ENCODE peak calls at places on chromosomes 7 and 10, in five cellular contexts. One of them, this sample, is unnamed.

GRCh38 chr10:93541402-93542357 is 24.8 kb upstream of the FFAR4 start:
- DNase-seq in activated CD4-positive, alpha-beta T cell treated with anti-CD3 and anti-CD28 coated beads for 48 hours: peak
- DNase-seq in left cardiac atrium: peak
- DNase-seq in GM04503: no peak
- DNase-seq in RWPE1: peak
- DNase-seq in this sample: peak

GRCh38 chr7:16564909-16565426 is 38.3 kb downstream of the LRRC72 start:
- DNase-seq in GM04503: no peak
- DNase-seq in activated CD4-positive, alpha-beta T cell treated with anti-CD3 and anti-CD28 coated beads for 48 hours: peak
- DNase-seq in left cardiac atrium: no peak
- DNase-seq in RWPE1: peak
- DNase-seq in this sample: peak

GRCh38 chr7:141588912-141589311 is 37.7 kb downstream of the AGK start:
- DNase-seq in GM04503: no peak
- DNase-seq in RWPE1: no peak
- DNase-seq in left cardiac atrium: no peak
- DNase-seq in activated CD4-positive, alpha-beta T cell treated with anti-CD3 and anti-CD28 coated beads for 48 hours: no peak
- DNase-seq in this sample: no peak

GRCh38 chr10:43252785-43253341 is 14.0 kb downstream of the RASGEF1A start:
- DNase-seq in GM04503: no peak
- DNase-seq in left cardiac atrium: peak
- DNase-seq in RWPE1: no peak
- DNase-seq in activated CD4-positive, alpha-beta T cell treated with anti-CD3 and anti-CD28 coated beads for 48 hours: no peak
- DNase-seq in this sample: no peak

GRCh38 chr7:80770675-80771081 is 132.2 kb downstream of the CD36 start:
- DNase-seq in left cardiac atrium: no peak
- DNase-seq in activated CD4-positive, alpha-beta T cell treated with anti-CD3 and anti-CD28 coated beads for 48 hours: no peak
- DNase-seq in GM04503: no peak
- DNase-seq in RWPE1: no peak
- DNase-seq in this sample: no peak

GRCh38 chr7:151351967-151352366 is 10.4 kb downstream of the NUB1 start:
- DNase-seq in activated CD4-positive, alpha-beta T cell treated with anti-CD3 and anti-CD28 coated beads for 48 hours: peak
- DNase-seq in left cardiac atrium: no peak
- DNase-seq in GM04503: no peak
- DNase-seq in RWPE1: no peak
- DNase-seq in this sample: no peak

GRCh38 chr10:36023939-36024338 is 381.8 kb upstream of the FZD8 start:
- DNase-seq in left cardiac atrium: peak
- DNase-seq in RWPE1: peak
- DNase-seq in GM04503: peak
- DNase-seq in activated CD4-positive, alpha-beta T cell treated with anti-CD3 and anti-CD28 coated beads for 48 hours: no peak
- DNase-seq in this sample: no peak

GRCh38 chr7:155407799-155408198 is 50.1 kb upstream of the EN2 start:
- DNase-seq in left cardiac atrium: no peak
- DNase-seq in RWPE1: no peak
- DNase-seq in activated CD4-positive, alpha-beta T cell treated with anti-CD3 and anti-CD28 coated beads for 48 hours: no peak
- DNase-seq in GM04503: no peak
- DNase-seq in this sample: no peak

GRCh38 chr10:97612386-97612785 is 20.9 kb downstream of the MORN4 start:
- DNase-seq in RWPE1: peak
- DNase-seq in GM04503: no peak
- DNase-seq in left cardiac atrium: no peak
- DNase-seq in activated CD4-positive, alpha-beta T cell treated with anti-CD3 and anti-CD28 coated beads for 48 hours: no peak
- DNase-seq in this sample: peak

GRCh38 chr7:132251327-132251659 is 325.0 kb downstream of the PLXNA4 start:
- DNase-seq in activated CD4-positive, alpha-beta T cell treated with anti-CD3 and anti-CD28 coated beads for 48 hours: no peak
- DNase-seq in RWPE1: peak
- DNase-seq in GM04503: no peak
- DNase-seq in left cardiac atrium: peak
- DNase-seq in this sample: peak

GRCh38 chr7:74289660-74290589 is 718 bp downstream of the CLIP2 start:
- DNase-seq in GM04503: no peak
- DNase-seq in activated CD4-positive, alpha-beta T cell treated with anti-CD3 and anti-CD28 coated beads for 48 hours: no peak
- DNase-seq in RWPE1: peak
- DNase-seq in left cardiac atrium: peak
- DNase-seq in this sample: peak

GRCh38 chr7:27156901-27157716 is 634 bp upstream of the HOXA7 start:
- DNase-seq in RWPE1: no peak
- DNase-seq in left cardiac atrium: no peak
- DNase-seq in activated CD4-positive, alpha-beta T cell treated with anti-CD3 and anti-CD28 coated beads for 48 hours: no peak
- DNase-seq in GM04503: no peak
- DNase-seq in this sample: no peak

GRCh38 chr7:48563334-48563733 is 361.0 kb upstream of the CDC14C start:
- DNase-seq in RWPE1: peak
- DNase-seq in activated CD4-positive, alpha-beta T cell treated with anti-CD3 and anti-CD28 coated beads for 48 hours: no peak
- DNase-seq in left cardiac atrium: no peak
- DNase-seq in GM04503: no peak
- DNase-seq in this sample: no peak

GRCh38 chr10:33774857-33775256 is 440.4 kb upstream of the NRP1 start:
- DNase-seq in activated CD4-positive, alpha-beta T cell treated with anti-CD3 and anti-CD28 coated beads for 48 hours: no peak
- DNase-seq in left cardiac atrium: no peak
- DNase-seq in GM04503: no peak
- DNase-seq in RWPE1: no peak
- DNase-seq in this sample: no peak

GRCh38 chr7:27947581-27948278 is 207.8 kb downstream of the TAX1BP1 start:
- DNase-seq in left cardiac atrium: no peak
- DNase-seq in RWPE1: no peak
- DNase-seq in GM04503: no peak
- DNase-seq in activated CD4-positive, alpha-beta T cell treated with anti-CD3 and anti-CD28 coated beads for 48 hours: no peak
- DNase-seq in this sample: peak

GRCh38 chr7:50185188-50185587 is 92.1 kb upstream of the ZPBP start:
- DNase-seq in left cardiac atrium: no peak
- DNase-seq in RWPE1: no peak
- DNase-seq in activated CD4-positive, alpha-beta T cell treated with anti-CD3 and anti-CD28 coated beads for 48 hours: no peak
- DNase-seq in GM04503: no peak
- DNase-seq in this sample: peak

GRCh38 chr7:2100278-2101205 is 132.2 kb downstream of the MAD1L1 start:
- DNase-seq in activated CD4-positive, alpha-beta T cell treated with anti-CD3 and anti-CD28 coated beads for 48 hours: peak
- DNase-seq in GM04503: no peak
- DNase-seq in RWPE1: no peak
- DNase-seq in left cardiac atrium: no peak
- DNase-seq in this sample: no peak

GRCh38 chr7:40428421-40428820 is 293.6 kb downstream of the SUGCT start:
- DNase-seq in GM04503: no peak
- DNase-seq in left cardiac atrium: no peak
- DNase-seq in RWPE1: no peak
- DNase-seq in activated CD4-positive, alpha-beta T cell treated with anti-CD3 and anti-CD28 coated beads for 48 hours: no peak
- DNase-seq in this sample: no peak

GRCh38 chr10:52486840-52487611 is 172.9 kb downstream of the DKK1 start:
- DNase-seq in GM04503: peak
- DNase-seq in RWPE1: peak
- DNase-seq in left cardiac atrium: no peak
- DNase-seq in activated CD4-positive, alpha-beta T cell treated with anti-CD3 and anti-CD28 coated beads for 48 hours: no peak
- DNase-seq in this sample: peak

GRCh38 chr7:15929406-15929805 is 242.9 kb upstream of the MEOX2 start:
- DNase-seq in activated CD4-positive, alpha-beta T cell treated with anti-CD3 and anti-CD28 coated beads for 48 hours: no peak
- DNase-seq in left cardiac atrium: no peak
- DNase-seq in GM04503: no peak
- DNase-seq in RWPE1: no peak
- DNase-seq in this sample: no peak

GRCh38 chr7:27617651-27618381 is 44.9 kb downstream of the HIBADH start:
- DNase-seq in GM04503: no peak
- DNase-seq in RWPE1: no peak
- DNase-seq in left cardiac atrium: no peak
- DNase-seq in activated CD4-positive, alpha-beta T cell treated with anti-CD3 and anti-CD28 coated beads for 48 hours: no peak
- DNase-seq in this sample: no peak

GRCh38 chr7:131919920-131920709 is 363.7 kb upstream of the PODXL start:
- DNase-seq in RWPE1: no peak
- DNase-seq in GM04503: no peak
- DNase-seq in activated CD4-positive, alpha-beta T cell treated with anti-CD3 and anti-CD28 coated beads for 48 hours: no peak
- DNase-seq in left cardiac atrium: no peak
- DNase-seq in this sample: no peak

GRCh38 chr7:77428777-77429231 is 12.7 kb upstream of the GSAP start:
- DNase-seq in RWPE1: no peak
- DNase-seq in activated CD4-positive, alpha-beta T cell treated with anti-CD3 and anti-CD28 coated beads for 48 hours: no peak
- DNase-seq in left cardiac atrium: peak
- DNase-seq in GM04503: no peak
- DNase-seq in this sample: no peak

This sample was measured in Ammon's horn.